ENCODE peak calls at places on chromosomes 4 and X, in five cellular contexts. One of them, this sample, is unnamed. For H3K4me1, the result is how much of the 10 kb centered on the place peaks cover.

GRCh38 chr4:10891866-10892265 is 207.3 kb upstream of the CLNK start:
- DNase-seq in psoas muscle: no peak
- DNase-seq in transverse colon: no peak
- DNase-seq in esophagus squamous epithelium: no peak
- DNase-seq in ovary: no peak
- DNase-seq in this sample: no peak

GRCh38 chr4:48698029-48698901 is 81.8 kb downstream of the FRYL start:
- DNase-seq in psoas muscle: no peak
- DNase-seq in transverse colon: peak
- DNase-seq in esophagus squamous epithelium: no peak
- DNase-seq in ovary: peak
- DNase-seq in this sample: peak

GRCh38 chr4:146033149-146033548 is 94.5 kb upstream of the ZNF827 start:
- DNase-seq in psoas muscle: no peak
- DNase-seq in transverse colon: peak
- DNase-seq in esophagus squamous epithelium: no peak
- DNase-seq in ovary: no peak
- DNase-seq in this sample: no peak

GRCh38 chrX:106341823-106342222 is 173.7 kb downstream of the PWWP3B start:
- DNase-seq in psoas muscle: no peak
- DNase-seq in transverse colon: no peak
- DNase-seq in esophagus squamous epithelium: no peak
- DNase-seq in ovary: no peak
- DNase-seq in this sample: no peak

GRCh38 chrX:107429090-107429489 is 20.4 kb upstream of the FRMPD3 start:
- DNase-seq in psoas muscle: no peak
- DNase-seq in transverse colon: peak
- DNase-seq in esophagus squamous epithelium: no peak
- DNase-seq in ovary: no peak
- DNase-seq in this sample: peak

GRCh38 chr4:40550900-40551546 is 78.6 kb downstream of the RBM47 start:
- DNase-seq in psoas muscle: no peak
- DNase-seq in transverse colon: peak
- DNase-seq in esophagus squamous epithelium: no peak
- DNase-seq in ovary: no peak
- DNase-seq in this sample: no peak

GRCh38 chrX:115058276-115058675 is 40.9 kb upstream of the IL13RA2 start:
- DNase-seq in psoas muscle: no peak
- DNase-seq in transverse colon: no peak
- DNase-seq in esophagus squamous epithelium: no peak
- DNase-seq in ovary: no peak
- DNase-seq in this sample: no peak

GRCh38 chr4:168674077-168674747 is 177.4 kb downstream of the PALLD start:
- DNase-seq in psoas muscle: no peak
- DNase-seq in transverse colon: no peak
- DNase-seq in esophagus squamous epithelium: no peak
- DNase-seq in ovary: no peak
- DNase-seq in this sample: peak

GRCh38 chrX:9456250-9457074 is 8.4 kb upstream of the TBL1X start:
- DNase-seq in psoas muscle: no peak
- DNase-seq in transverse colon: no peak
- DNase-seq in esophagus squamous epithelium: no peak
- DNase-seq in ovary: no peak
- DNase-seq in this sample: no peak

GRCh38 chrX:70033348-70033747 is 16.4 kb downstream of the AWAT2 start:
- DNase-seq in psoas muscle: no peak
- DNase-seq in transverse colon: no peak
- DNase-seq in esophagus squamous epithelium: no peak
- DNase-seq in ovary: no peak
- DNase-seq in this sample: peak

GRCh38 chr4:183434264-183435045 is 10.0 kb upstream of the CDKN2AIP start:
- DNase-seq in psoas muscle: no peak
- DNase-seq in transverse colon: no peak
- DNase-seq in esophagus squamous epithelium: no peak
- DNase-seq in ovary: no peak
- DNase-seq in this sample: no peak

GRCh38 chrX:97310373-97310772 is 426.7 kb downstream of the RPA4 start:
- DNase-seq in psoas muscle: no peak
- DNase-seq in transverse colon: no peak
- DNase-seq in esophagus squamous epithelium: no peak
- DNase-seq in ovary: no peak
- DNase-seq in this sample: no peak

GRCh38 chrX:26747877-26748276 is 531.9 kb downstream of the MAGEB5 start:
- DNase-seq in psoas muscle: no peak
- DNase-seq in transverse colon: no peak
- DNase-seq in esophagus squamous epithelium: no peak
- DNase-seq in ovary: no peak
- DNase-seq in this sample: no peak

GRCh38 chr4:17024430-17024829 is 126.0 kb upstream of the LDB2 start:
- DNase-seq in psoas muscle: no peak
- DNase-seq in transverse colon: no peak
- DNase-seq in esophagus squamous epithelium: no peak
- DNase-seq in ovary: no peak
- DNase-seq in this sample: no peak

GRCh38 chr4:105232374-105232773 is 85.7 kb downstream of the TET2 start:
- DNase-seq in psoas muscle: no peak
- DNase-seq in transverse colon: no peak
- DNase-seq in esophagus squamous epithelium: no peak
- DNase-seq in ovary: no peak
- DNase-seq in this sample: no peak

GRCh38 chrX:129188223-129188622 is 335.1 kb downstream of the SMARCA1 start:
- DNase-seq in psoas muscle: no peak
- DNase-seq in transverse colon: no peak
- DNase-seq in esophagus squamous epithelium: no peak
- DNase-seq in ovary: no peak
- DNase-seq in this sample: peak

GRCh38 chr4:133592106-133592505 is 443.0 kb downstream of the PCDH10 start:
- DNase-seq in psoas muscle: no peak
- DNase-seq in transverse colon: no peak
- DNase-seq in esophagus squamous epithelium: no peak
- DNase-seq in ovary: no peak
- DNase-seq in this sample: no peak

GRCh38 chrX:108722561-108722960 is 13.8 kb downstream of the IRS4 start:
- DNase-seq in psoas muscle: no peak
- DNase-seq in transverse colon: no peak
- DNase-seq in esophagus squamous epithelium: no peak
- DNase-seq in ovary: no peak
- DNase-seq in this sample: no peak

GRCh38 chr4:3712936-3713335 is 53.2 kb upstream of the ADRA2C start:
- DNase-seq in psoas muscle: peak
- DNase-seq in transverse colon: no peak
- DNase-seq in esophagus squamous epithelium: no peak
- DNase-seq in ovary: no peak
- DNase-seq in this sample: no peak

GRCh38 chrX:12657433-12657832 is 133.8 kb upstream of the PRPS2 start:
- DNase-seq in psoas muscle: no peak
- DNase-seq in transverse colon: no peak
- DNase-seq in esophagus squamous epithelium: no peak
- DNase-seq in ovary: no peak
- DNase-seq in this sample: no peak

GRCh38 chr4:105837037-105837436 is 58.2 kb upstream of the NPNT start:
- DNase-seq in psoas muscle: no peak
- DNase-seq in transverse colon: no peak
- DNase-seq in esophagus squamous epithelium: no peak
- DNase-seq in ovary: no peak
- DNase-seq in this sample: no peak

GRCh38 chrX:101191217-101191750 is 28.3 kb upstream of the DRP2 start:
- DNase-seq in psoas muscle: no peak
- DNase-seq in transverse colon: no peak
- DNase-seq in esophagus squamous epithelium: no peak
- DNase-seq in ovary: peak
- DNase-seq in this sample: no peak

GRCh38 chr4:155602351-155603140 is 64.1 kb upstream of the GUCY1A1 start:
- DNase-seq in psoas muscle: no peak
- DNase-seq in transverse colon: no peak
- DNase-seq in esophagus squamous epithelium: no peak
- DNase-seq in ovary: no peak
- DNase-seq in this sample: no peak

GRCh38 chrX:45888518-45888917 is 656.7 kb downstream of the ZNF674 start:
- DNase-seq in psoas muscle: no peak
- DNase-seq in transverse colon: no peak
- DNase-seq in esophagus squamous epithelium: no peak
- DNase-seq in ovary: no peak
- DNase-seq in this sample: no peak

GRCh38 chr4:45621926-45622325 is 501.9 kb downstream of the GABRG1 start:
- DNase-seq in psoas muscle: no peak
- DNase-seq in transverse colon: no peak
- DNase-seq in esophagus squamous epithelium: no peak
- DNase-seq in ovary: no peak
- DNase-seq in this sample: no peak

GRCh38 chrX:131288738-131289511 is at the start of gene IGSF1:
- DNase-seq in psoas muscle: no peak
- DNase-seq in transverse colon: peak
- DNase-seq in esophagus squamous epithelium: no peak
- DNase-seq in ovary: peak
- DNase-seq in this sample: peak

GRCh38 chr4:74190332-74190731 is 32.4 kb downstream of the MTHFD2L start:
- DNase-seq in psoas muscle: no peak
- DNase-seq in transverse colon: no peak
- DNase-seq in esophagus squamous epithelium: no peak
- DNase-seq in ovary: no peak
- DNase-seq in this sample: no peak

GRCh38 chrX:25029288-25029687 is 13.5 kb upstream of the ARX start:
- DNase-seq in psoas muscle: no peak
- DNase-seq in transverse colon: no peak
- DNase-seq in esophagus squamous epithelium: no peak
- DNase-seq in ovary: no peak
- DNase-seq in this sample: no peak
- H3K4me3 ChIP-seq in psoas muscle: no peak
- H3K4me3 ChIP-seq in transverse colon: no peak
- H3K4me3 ChIP-seq in esophagus squamous epithelium: no peak
- H3K4me3 ChIP-seq in ovary: no peak
- H3K4me3 ChIP-seq in this sample: no peak

GRCh38 chr4:89422441-89422950 is 114.9 kb upstream of the GPRIN3 start:
- DNase-seq in psoas muscle: no peak
- DNase-seq in transverse colon: no peak
- DNase-seq in esophagus squamous epithelium: no peak
- DNase-seq in ovary: no peak
- DNase-seq in this sample: no peak
- TF ChIP-seq CTCF in psoas muscle: no peak
- TF ChIP-seq CTCF in transverse colon: no peak
- TF ChIP-seq CTCF in esophagus squamous epithelium: no peak
- TF ChIP-seq CTCF in ovary: no peak
- TF ChIP-seq CTCF in this sample: no peak

GRCh38 chrX:1885116-1885515 is 270.3 kb downstream of the ASMT start:
- DNase-seq in psoas muscle: no peak
- DNase-seq in transverse colon: no peak
- DNase-seq in esophagus squamous epithelium: no peak
- DNase-seq in ovary: no peak
- DNase-seq in this sample: no peak
- H3K4me1 ChIP-seq in psoas muscle: under half
- H3K4me1 ChIP-seq in transverse colon: under half
- H3K4me1 ChIP-seq in esophagus squamous epithelium: under half
- H3K4me1 ChIP-seq in ovary: under half
- H3K4me1 ChIP-seq in this sample: under half

GRCh38 chr4:69749771-69750170 is 10.6 kb downstream of the SULT1B1 start:
- DNase-seq in psoas muscle: no peak
- DNase-seq in transverse colon: no peak
- DNase-seq in esophagus squamous epithelium: no peak
- DNase-seq in ovary: no peak
- DNase-seq in this sample: no peak

GRCh38 chr4:69750346-69750745 is 10.1 kb downstream of the SULT1B1 start:
- DNase-seq in psoas muscle: no peak
- DNase-seq in transverse colon: no peak
- DNase-seq in esophagus squamous epithelium: no peak
- DNase-seq in ovary: no peak
- DNase-seq in this sample: no peak

GRCh38 chr4:69743476-69744156 is 16.8 kb downstream of the SULT1B1 start:
- DNase-seq in psoas muscle: peak
- DNase-seq in transverse colon: no peak
- DNase-seq in esophagus squamous epithelium: no peak
- DNase-seq in ovary: no peak
- DNase-seq in this sample: no peak

GRCh38 chr4:69744157-69744478 is 16.3 kb downstream of the SULT1B1 start:
- DNase-seq in psoas muscle: no peak
- DNase-seq in transverse colon: no peak
- DNase-seq in esophagus squamous epithelium: no peak
- DNase-seq in ovary: no peak
- DNase-seq in this sample: no peak

DNA sequence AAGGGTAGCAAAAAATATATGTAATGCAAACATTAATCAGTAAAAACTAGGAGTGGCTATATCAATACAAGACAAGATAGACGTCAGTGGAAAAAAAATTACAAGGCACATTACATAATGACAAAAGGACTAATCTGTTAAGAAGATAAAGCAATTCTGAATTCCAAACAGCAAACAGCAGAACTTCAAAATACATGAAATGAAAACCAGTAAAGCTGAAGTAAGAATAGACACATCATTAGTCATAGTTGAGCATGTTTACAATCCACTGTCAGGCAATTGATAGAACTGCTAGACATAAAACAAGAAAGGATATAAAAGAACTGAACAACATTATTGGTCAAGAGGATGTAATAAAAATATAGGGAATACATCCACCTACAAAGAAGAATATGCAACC is 12.2 kb downstream of the SULT1B1 start:
- DNase-seq in psoas muscle: no peak
- DNase-seq in transverse colon: no peak
- DNase-seq in esophagus squamous epithelium: no peak
- DNase-seq in ovary: no peak
- DNase-seq in this sample: no peak
- H3K4me3 ChIP-seq in psoas muscle: no peak
- H3K4me3 ChIP-seq in transverse colon: no peak
- H3K4me3 ChIP-seq in esophagus squamous epithelium: no peak
- H3K4me3 ChIP-seq in ovary: no peak
- H3K4me3 ChIP-seq in this sample: no peak

GRCh38 chr4:153465922-153466636 is at the start of gene TMEM131L:
- DNase-seq in psoas muscle: peak
- DNase-seq in transverse colon: peak
- DNase-seq in esophagus squamous epithelium: peak
- DNase-seq in ovary: peak
- DNase-seq in this sample: peak
- TF ChIP-seq CTCF in psoas muscle: no peak
- TF ChIP-seq CTCF in transverse colon: peak
- TF ChIP-seq CTCF in esophagus squamous epithelium: peak
- TF ChIP-seq CTCF in ovary: no peak
- TF ChIP-seq CTCF in this sample: no peak

DNA sequence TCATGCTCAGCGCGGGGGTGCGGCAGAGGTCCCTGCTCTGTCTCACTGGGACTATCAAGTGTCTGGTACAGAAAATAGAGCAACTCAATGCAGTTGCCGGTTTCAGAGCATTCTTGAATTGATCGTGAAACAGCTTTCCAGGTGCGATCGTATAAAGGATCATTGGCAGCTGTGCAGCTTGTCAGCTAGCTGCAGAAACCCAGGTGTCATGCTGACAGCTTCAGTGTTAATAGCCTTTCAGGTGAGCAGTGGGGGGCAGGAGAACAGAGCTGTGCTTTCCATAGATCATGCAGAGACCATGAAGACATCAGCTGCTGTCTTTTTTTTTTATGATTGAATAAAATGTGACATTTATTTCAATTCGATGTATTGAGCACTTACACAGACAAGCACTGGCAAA is 583.9 kb downstream of the NLGN4X start:
- DNase-seq in psoas muscle: no peak
- DNase-seq in transverse colon: no peak
- DNase-seq in esophagus squamous epithelium: no peak
- DNase-seq in ovary: no peak
- DNase-seq in this sample: no peak
- H3K4me1 ChIP-seq in psoas muscle: under half
- H3K4me1 ChIP-seq in transverse colon: under half
- H3K4me1 ChIP-seq in esophagus squamous epithelium: under half
- H3K4me1 ChIP-seq in ovary: under half
- H3K4me1 ChIP-seq in this sample: under half